ENCODE peak calls at places on chromosomes 12 and 14, in nine cellular contexts. C is MV-4-11, I is stomach, L is DMS153, J is lower leg skin, N is AG08396, P is neuronal stem cell, G is ureter, F is NCI-H69. O is an unnamed sample.

GRCh38 chr14:24887623-24888304 is 162.2 kb downstream of the STXBP6 start:
- DNase-seq in I (no peak), P (no peak), C (no peak), L (no peak), G (no peak), F (no peak), N (no peak), J (no peak), O (no peak)

GRCh38 chr12:6089041-6089823 is 35.2 kb downstream of the VWF start:
- DNase-seq in J (peak; percentile 59), P (no peak), G (no peak), C (peak; percentile 9), L (peak; percentile 92), I (no peak), N (no peak), F (peak; percentile 61), O (peak; percentile 65)

GRCh38 chr12:23950775-23951391 is 1.4 kb upstream of the SOX5 start:
- DNase-seq in N (no peak), G (no peak), I (no peak), J (no peak), L (peak; percentile 33), F (peak; percentile 81), C (no peak), P (peak; percentile 73), O (no peak)

GRCh38 chr12:113242018-113242418 is 20.8 kb downstream of the TPCN1 start:
- DNase-seq in I (peak; percentile 87), F (peak; percentile 78), P (no peak), N (no peak), G (no peak), J (peak; percentile 87), L (peak; percentile 35), C (peak; percentile 61), O (no peak)

GRCh38 chr14:99189201-99189801 is 82.7 kb downstream of the BCL11B start:
- DNase-seq in F (no peak), N (no peak), G (no peak), P (no peak), I (no peak), J (no peak), L (no peak), C (no peak), O (no peak)

GRCh38 chr12:3987571-3987970 is 114.4 kb upstream of the PARP11 start:
- DNase-seq in F (no peak), C (no peak), N (no peak), J (no peak), P (no peak), I (no peak), L (no peak), G (no peak), O (no peak)

GRCh38 chr12:2259368-2259767 is 206.6 kb downstream of the CACNA1C start:
- DNase-seq in J (no peak), F (no peak), C (peak; percentile 89), L (no peak), I (no peak), P (no peak), G (no peak), N (no peak), O (no peak)

GRCh38 chr12:15592934-15593333 is 196.3 kb downstream of the EPS8 start:
- DNase-seq in P (no peak), N (no peak), G (no peak), J (no peak), I (no peak), C (no peak), L (no peak), F (no peak), O (no peak)

GRCh38 chr12:54375258-54375579 is 9.3 kb downstream of the ZNF385A start:
- DNase-seq in I (no peak), N (no peak), L (no peak), P (no peak), F (no peak), C (no peak), J (peak; percentile 79), G (no peak), O (peak; percentile 8)

GRCh38 chr12:69476276-69477017 is 6.3 kb downstream of the FRS2 start:
- DNase-seq in F (peak; percentile 11), P (no peak), G (no peak), C (no peak), J (no peak), N (no peak), I (no peak), L (no peak), O (no peak)

GRCh38 chr12:93978553-93978952 is 169.8 kb upstream of the PLXNC1 start:
- DNase-seq in N (peak; percentile 54), C (no peak), I (no peak), F (no peak), P (no peak), J (no peak), L (no peak), G (no peak), O (no peak)

GRCh38 chr12:112906712-112907414 is at the start of gene OAS1:
- DNase-seq in F (peak; percentile 64), L (peak; percentile 66), I (peak; percentile 35), P (no peak), C (peak; percentile 92), N (peak; percentile 38), G (peak; percentile 62), J (no peak), O (no peak)

GRCh38 chr14:95260537-95261440 is 58.9 kb downstream of the CLMN start:
- DNase-seq in L (no peak), I (no peak), P (no peak), N (no peak), F (no peak), G (no peak), J (peak; percentile 75), C (no peak), O (no peak)

GRCh38 chr12:101891462-101891971 is 14.1 kb downstream of the DRAM1 start:
- DNase-seq in I (peak; percentile 71), P (no peak), L (peak; percentile 2), C (peak; percentile 77), G (no peak), N (peak; percentile 38), F (peak; percentile 53), J (no peak), O (no peak)

GRCh38 chr14:103398427-103399195 is 13.4 kb downstream of the MARK3 start:
- DNase-seq in C (no peak), J (no peak), N (no peak), L (no peak), P (no peak), G (no peak), F (no peak), I (no peak), O (no peak)

GRCh38 chr14:102675396-102675795 is 82.9 kb downstream of the RCOR1 start:
- DNase-seq in J (no peak), L (no peak), N (no peak), I (no peak), C (no peak), G (no peak), P (no peak), F (no peak), O (no peak)

GRCh38 chr14:65972891-65973290 is 513.3 kb upstream of the CCDC196 start:
- DNase-seq in N (no peak), I (no peak), F (no peak), L (no peak), G (no peak), C (no peak), P (no peak), J (no peak), O (no peak)

GRCh38 chr12:3962661-3963483 is 89.7 kb upstream of the PARP11 start:
- DNase-seq in C (peak; percentile 45), G (peak; percentile 55), J (peak; percentile 83), L (no peak), F (no peak), P (no peak), N (no peak), I (no peak), O (no peak)

GRCh38 chr12:49866859-49867579 is 24.1 kb upstream of the BCDIN3D start:
- DNase-seq in L (peak; percentile 37), P (peak; percentile 74), I (peak; percentile 85), N (peak; percentile 89), J (peak; percentile 94), C (peak; percentile 26), G (peak; percentile 78), F (peak; percentile 76), O (peak; percentile 97)

GRCh38 chr12:127081058-127081457 is 1185.9 kb upstream of the TMEM132C start:
- DNase-seq in I (no peak), G (no peak), C (no peak), L (no peak), J (no peak), N (no peak), F (no peak), P (no peak), O (no peak)

GRCh38 chr12:116534341-116535121 is 24.6 kb upstream of the MAP1LC3B2 start:
- DNase-seq in P (no peak), N (peak; percentile 17), G (no peak), I (no peak), J (peak; percentile 86), C (no peak), L (no peak), F (peak; percentile 72), O (peak; percentile 82)

GRCh38 chr14:36513451-36514277 is 6.4 kb downstream of the NKX2-1 start:
- DNase-seq in P (no peak), C (no peak), N (peak; percentile 13), L (peak; percentile 66), I (no peak), F (no peak), J (no peak), G (no peak), O (peak; percentile 93)

GRCh38 chr12:106364261-106364660 is 6.7 kb downstream of the POLR3B start:
- DNase-seq in N (no peak), L (no peak), I (no peak), P (no peak), J (no peak), F (no peak), G (no peak), C (no peak), O (no peak)

GRCh38 chr12:122116707-122117535 is 38.4 kb downstream of the MLXIP start:
- DNase-seq in J (no peak), I (peak; percentile 81), P (no peak), F (no peak), C (peak; percentile 9), N (peak; percentile 24), L (peak; percentile 71), G (no peak), O (peak; percentile 5)

GRCh38 chr14:99380402-99380801 is 100.3 kb downstream of the SETD3 start:
- DNase-seq in F (no peak), N (no peak), C (no peak), L (no peak), G (no peak), J (no peak), P (no peak), I (no peak), O (no peak)

GRCh38 chr14:29773990-29774389 is 153.7 kb downstream of the PRKD1 start:
- DNase-seq in L (peak; percentile 94), G (no peak), P (no peak), I (no peak), C (no peak), N (no peak), F (peak; percentile 50), J (no peak), O (no peak)

GRCh38 chr12:57621497-57622292 is 10.5 kb downstream of the ARHGEF25 start:
- DNase-seq in J (peak; percentile 91), I (peak; percentile 62), N (peak; percentile 87), G (no peak), C (no peak), L (no peak), F (peak; percentile 77), P (no peak), O (peak; percentile 96)

GRCh38 chr14:72701610-72702009 is 192.3 kb downstream of the DPF3 start:
- DNase-seq in F (peak; percentile 68), P (no peak), I (no peak), J (no peak), N (no peak), G (no peak), L (no peak), C (peak; percentile 55), O (peak; percentile 45)

O was measured in H7.